ENCODE peak calls at places on chromosomes 6 and 20, in seven cellular contexts. M, T, Q, N, F, H and O are unnamed samples.

GRCh38 chr20:25565578-25566157 is 19.7 kb downstream of the NINL start:
- DNase-seq in M (no peak), T (no peak), Q (no peak), N (no peak), F (no peak), H (no peak), O (no peak)

GRCh38 chr6:130526466-130526865 is 160.6 kb downstream of the TMEM200A start:
- DNase-seq in M (no peak), T (no peak), Q (no peak), N (no peak), F (peak; percentile 21), H (no peak), O (no peak)

GRCh38 chr20:16263582-16263981 is 309.7 kb downstream of the KIF16B start:
- DNase-seq in M (no peak), T (no peak), Q (no peak), N (no peak), F (no peak), H (no peak), O (no peak)

GRCh38 chr20:2220298-2220697 is 75.5 kb upstream of the TGM3 start:
- DNase-seq in M (no peak), T (no peak), Q (no peak), N (no peak), F (peak; percentile 31), H (no peak), O (no peak)

GRCh38 chr6:146041282-146041681 is 12.4 kb downstream of the GRM1 start:
- DNase-seq in M (no peak), T (no peak), Q (peak; percentile 27), N (no peak), F (peak; percentile 38), H (peak; percentile 46), O (no peak)

GRCh38 chr6:123913858-123914257 is 110.2 kb downstream of the NKAIN2 start:
- DNase-seq in M (no peak), T (no peak), Q (no peak), N (no peak), F (no peak), H (peak; percentile 18), O (no peak)

GRCh38 chr6:149716181-149716580 is 1.7 kb downstream of the LATS1 start:
- DNase-seq in M (no peak), T (no peak), Q (no peak), N (no peak), F (peak; percentile 28), H (no peak), O (no peak)

GRCh38 chr20:50385733-50386640 is 124.2 kb upstream of the PTPN1 start:
- DNase-seq in M (no peak), T (no peak), Q (no peak), N (no peak), F (peak; percentile 48), H (no peak), O (no peak)

GRCh38 chr6:148445620-148446019 is 103.0 kb downstream of the SASH1 start:
- DNase-seq in M (no peak), T (no peak), Q (no peak), N (no peak), F (no peak), H (peak; percentile 11), O (no peak)

GRCh38 chr6:39228992-39229767 is at the start of gene KCNK5:
- DNase-seq in M (peak; percentile 68), T (peak; percentile 62), Q (peak; percentile 88), N (no peak), F (peak; percentile 36), H (peak; percentile 46), O (peak; percentile 34)

GRCh38 chr6:116370717-116371383 is at the start of gene DSE:
- DNase-seq in M (peak; percentile 59), T (peak; percentile 82), Q (peak; percentile 85), N (no peak), F (peak; percentile 84), H (peak; percentile 73), O (peak; percentile 59)

GRCh38 chr20:18404172-18404571 is 62.7 kb downstream of the DZANK1 start:
- DNase-seq in M (no peak), T (no peak), Q (no peak), N (no peak), F (peak; percentile 6), H (no peak), O (no peak)

GRCh38 chr20:20003088-20003954 is 13.8 kb upstream of the NAA20 start:
- DNase-seq in M (no peak), T (peak; percentile 78), Q (no peak), N (no peak), F (peak; percentile 40), H (no peak), O (no peak)

GRCh38 chr6:19444481-19444880 is 392.7 kb upstream of the ID4 start:
- DNase-seq in M (no peak), T (no peak), Q (no peak), N (no peak), F (no peak), H (peak; percentile 45), O (no peak)

GRCh38 chr6:136408205-136408604 is 118.6 kb upstream of the BCLAF1 start:
- DNase-seq in M (no peak), T (no peak), Q (no peak), N (no peak), F (no peak), H (peak; percentile 62), O (no peak)

GRCh38 chr6:166381381-166381732 is 1.4 kb downstream of the MPC1 start:
- DNase-seq in M (no peak), T (no peak), Q (no peak), N (no peak), F (no peak), H (no peak), O (no peak)

GRCh38 chr6:132161283-132161682 is 210.1 kb upstream of the CCN2 start:
- DNase-seq in M (no peak), T (no peak), Q (no peak), N (peak; percentile 23), F (peak; percentile 13), H (peak; percentile 52), O (no peak)

GRCh38 chr6:75882734-75883133 is 133.7 kb downstream of the MYO6 start:
- DNase-seq in M (no peak), T (no peak), Q (no peak), N (peak; percentile 10), F (no peak), H (peak; percentile 78), O (no peak)

GRCh38 chr20:5470943-5471342 is 154.2 kb upstream of the PROKR2 start:
- DNase-seq in M (no peak), T (no peak), Q (no peak), N (no peak), F (no peak), H (no peak), O (no peak)

GRCh38 chr6:170085475-170086401 is 205.1 kb downstream of the DLL1 start:
- DNase-seq in M (no peak), T (peak; percentile 48), Q (no peak), N (no peak), F (no peak), H (no peak), O (peak; percentile 14)

DNA sequence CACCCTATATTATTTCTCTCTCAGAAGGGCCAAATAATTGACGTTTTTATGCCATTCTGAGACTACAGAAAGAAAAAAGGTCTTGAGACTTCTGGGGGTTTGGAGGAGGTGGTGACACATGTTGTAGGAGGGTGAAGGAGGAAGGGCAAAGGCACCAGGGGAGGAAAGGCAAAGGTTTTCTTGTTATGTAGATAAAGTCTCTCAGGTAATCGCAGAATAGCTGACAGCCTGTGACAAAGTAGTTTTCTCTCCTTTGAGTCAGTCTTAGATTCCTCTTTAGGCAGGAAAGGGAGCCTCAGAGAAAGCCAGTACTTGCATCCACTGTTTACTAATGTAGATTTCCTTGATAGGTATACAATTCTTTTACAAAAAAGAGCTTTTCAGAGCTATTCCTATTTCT is 23.6 kb downstream of the OR2B2 start:
- DNase-seq in M (no peak), T (no peak), Q (no peak), N (no peak), F (no peak), H (no peak), O (no peak)
- TF ChIP-seq CTCF in M (no peak), T (no peak), Q (no peak), N (no peak), F (no peak), H (no peak), O (no peak)

DNA sequence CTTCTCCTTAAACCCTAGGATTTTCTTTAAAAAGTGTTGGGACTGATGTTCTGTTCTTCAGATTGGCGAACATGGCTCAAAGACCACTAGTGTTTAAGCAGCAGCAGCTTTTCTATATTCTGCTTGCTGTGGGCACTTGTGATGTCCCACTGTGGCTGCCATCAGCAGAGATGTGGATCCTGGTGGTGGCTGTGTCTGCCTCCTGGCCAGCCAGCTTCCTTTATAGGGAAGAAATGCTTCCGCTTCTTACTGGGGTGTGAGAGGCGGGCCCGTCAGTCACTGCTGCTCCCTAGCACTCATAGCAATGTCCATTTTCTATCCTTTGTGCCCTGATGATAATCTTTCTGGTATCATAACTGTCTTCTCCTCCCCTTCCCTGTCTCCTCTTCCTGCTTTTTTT is 66.7 kb upstream of the ESR1 start:
- DNase-seq in M (no peak), T (no peak), Q (no peak), N (no peak), F (no peak), H (no peak), O (no peak)
- TF ChIP-seq CTCF in M (no peak), T (no peak), Q (no peak), N (no peak), F (no peak), H (no peak), O (no peak)

DNA sequence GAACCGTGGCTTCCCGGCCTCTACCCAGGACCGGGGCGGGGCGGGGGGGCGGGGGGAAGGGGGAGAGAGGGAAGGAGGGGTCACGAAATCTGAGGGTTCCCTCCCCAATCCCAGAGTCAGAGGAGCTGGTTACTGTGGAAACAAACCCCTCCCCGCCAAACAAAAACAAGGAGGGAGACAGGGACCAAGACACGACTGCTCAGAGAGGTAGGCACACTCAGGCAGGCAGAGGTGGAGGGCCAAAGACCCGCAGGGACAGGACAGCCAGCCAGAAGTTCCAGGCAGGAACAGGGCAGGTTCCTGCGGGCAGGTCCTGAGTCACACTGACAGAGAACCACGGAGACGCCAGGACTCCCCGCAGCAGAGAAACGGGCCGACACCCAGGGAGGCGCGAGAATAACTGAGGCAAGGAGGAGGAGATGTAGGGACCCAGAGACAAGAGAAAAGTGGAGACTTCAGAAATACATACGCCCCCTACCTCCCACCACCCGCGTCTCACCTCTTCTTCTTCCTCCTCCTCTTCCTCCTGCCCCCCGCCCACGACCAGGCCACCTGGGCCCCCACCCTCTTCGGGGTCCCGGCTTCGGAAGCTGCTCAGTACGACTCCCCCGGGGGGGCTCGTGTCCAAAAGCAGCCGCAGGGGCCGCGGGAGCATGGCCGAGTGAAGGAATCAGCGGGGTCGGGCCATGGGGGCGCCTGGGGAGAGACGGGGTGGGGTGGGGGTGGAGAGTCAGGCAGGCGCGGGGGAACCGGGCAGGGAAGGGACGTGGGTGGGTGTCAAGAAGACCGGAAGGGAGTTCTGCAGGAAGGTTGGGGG is 578 bp downstream of the RGL2 start:
- DNase-seq in M (no peak), T (peak; percentile 81), Q (peak; percentile 63), N (no peak), F (peak; percentile 78), H (peak; percentile 93), O (peak; percentile 54)
- TF ChIP-seq CTCF in M (peak; percentile 26), T (no peak), Q (no peak), N (peak; percentile 13), F (no peak), H (no peak), O (no peak)

DNA sequence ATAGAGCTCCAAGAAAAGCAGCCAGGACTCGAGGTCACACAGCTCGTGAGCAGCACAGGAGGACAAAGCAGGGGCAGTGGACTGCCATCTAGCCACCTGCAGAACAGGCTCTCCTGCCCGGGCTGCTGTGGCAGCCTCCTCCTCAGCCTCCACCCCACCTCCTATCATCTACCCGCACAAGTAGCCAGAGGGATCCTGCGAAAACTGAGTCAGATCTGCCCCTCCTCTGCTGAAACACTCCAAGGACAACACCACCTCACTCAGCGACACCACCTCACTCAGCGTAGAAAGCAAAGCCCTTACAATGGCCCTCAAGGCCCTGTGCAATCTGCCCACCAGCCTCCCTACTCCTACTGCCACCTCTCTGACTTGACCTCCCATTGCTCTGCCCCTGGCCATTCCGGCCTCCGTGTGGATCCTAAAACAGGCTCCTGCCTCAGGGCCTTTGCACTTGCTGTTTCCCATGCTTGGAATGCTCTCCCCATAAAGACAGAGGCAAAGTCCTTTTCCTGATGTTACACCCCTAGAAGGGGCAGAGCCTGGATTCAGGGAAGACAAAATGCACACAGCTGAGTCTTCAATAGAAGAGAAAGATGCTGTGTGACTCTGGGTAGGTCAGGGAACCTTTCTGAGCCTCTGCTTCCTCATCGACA is 19.3 kb downstream of the PREX1 start:
- DNase-seq in M (no peak), T (no peak), Q (no peak), N (no peak), F (no peak), H (no peak), O (no peak)
- TF ChIP-seq CTCF in M (no peak), T (no peak), Q (no peak), N (no peak), F (no peak), H (no peak), O (no peak)